ENCODE peak calls at places on chromosomes 7 and 10, in six cellular contexts. S, U, D, O, B and H are unnamed samples.

GRCh38 chr10:17737021-17737965 is 14.7 kb upstream of the TMEM236 start:
- DNase-seq in D (peak), U (no peak), B (peak), O (no peak), S (peak), H (no peak)

GRCh38 chr10:97708976-97709745 is 4.4 kb upstream of the MARVELD1 start:
- DNase-seq in U (peak), B (peak), S (peak), D (peak), O (peak), H (peak)

GRCh38 chr7:150410680-150411346 is 31.7 kb downstream of the ZNF775 start:
- DNase-seq in U (no peak), D (no peak), B (no peak), O (no peak), S (no peak), H (peak)

GRCh38 chr10:132059760-132060508 is 5.8 kb upstream of the JAKMIP3 start:
- DNase-seq in D (no peak), O (no peak), U (no peak), S (no peak), B (no peak), H (peak)

GRCh38 chr10:30059209-30060107 is at the start of gene JCAD:
- DNase-seq in U (peak), D (peak), O (peak), S (peak), B (peak), H (no peak)

GRCh38 chr7:46566375-46566774 is 645.3 kb upstream of the IGFBP3 start:
- DNase-seq in S (no peak), U (no peak), B (no peak), D (no peak), O (no peak), H (no peak)

GRCh38 chr10:103847909-103848468 is 7.4 kb downstream of the SH3PXD2A start:
- DNase-seq in B (no peak), O (no peak), U (peak), S (no peak), D (no peak), H (no peak)

GRCh38 chr7:140723002-140723401 is 26.5 kb downstream of the NDUFB2 start:
- DNase-seq in O (no peak), D (no peak), S (no peak), B (no peak), U (no peak), H (no peak)

GRCh38 chr7:45893374-45893995 is 5.2 kb downstream of the IGFBP1 start:
- DNase-seq in O (no peak), U (no peak), B (no peak), S (no peak), D (no peak), H (no peak)

GRCh38 chr7:149696313-149696712 is 77.1 kb downstream of the ZNF467 start:
- DNase-seq in S (no peak), U (no peak), D (no peak), O (no peak), B (no peak), H (no peak)

GRCh38 chr7:128672927-128673517 is 930 bp downstream of the GARIN1A start:
- DNase-seq in S (peak), U (no peak), B (peak), O (no peak), D (no peak), H (no peak)

GRCh38 chr7:116786791-116787443 is 75.5 kb upstream of the CAPZA2 start:
- DNase-seq in D (no peak), S (no peak), O (no peak), B (peak), U (peak), H (no peak)

GRCh38 chr7:32158751-32159360 is 88.6 kb upstream of the PDE1C start:
- DNase-seq in S (no peak), B (peak), O (no peak), U (no peak), D (no peak), H (no peak)

GRCh38 chr10:7410800-7411670 is at the start of gene SFMBT2:
- DNase-seq in S (peak), U (no peak), B (peak), D (peak), O (peak), H (no peak)

DNA sequence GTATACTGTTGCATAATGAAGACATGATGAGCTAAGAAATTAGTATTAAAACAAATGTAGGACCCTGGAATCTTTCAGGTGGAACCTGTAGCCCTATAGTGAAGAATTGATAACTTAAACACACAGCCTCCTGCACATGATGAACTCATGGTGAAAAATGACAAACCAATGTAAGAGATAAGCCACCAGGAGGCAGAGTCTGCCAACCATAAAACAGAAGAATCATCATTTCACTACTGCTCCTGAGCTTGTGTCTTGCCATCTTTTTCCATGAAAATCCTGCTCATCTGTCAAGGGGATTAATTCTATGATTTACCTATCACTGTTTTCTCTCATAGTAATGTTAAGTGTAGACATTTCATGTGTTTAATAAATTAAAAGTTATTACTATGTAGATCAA is 363.9 kb downstream of the MALRD1 start:
- DNase-seq in D (no peak), B (peak), O (no peak), U (peak), S (peak), H (no peak)
- TF ChIP-seq CTCF in D (peak), B (peak), O (no peak), U (peak), S (peak), H (peak)

GRCh38 chr10:94194256-94194655 is 168.5 kb downstream of the NOC3L start:
- DNase-seq in D (no peak), S (peak), O (no peak), U (no peak), B (peak), H (no peak)
- TF ChIP-seq CTCF in D (no peak), S (no peak), O (no peak), U (no peak), B (peak), H (peak)

GRCh38 chr7:87564290-87564963 is 36.3 kb downstream of the ABCB1 start:
- DNase-seq in S (peak), B (no peak), U (peak), O (no peak), D (no peak), H (no peak)
- TF ChIP-seq CTCF in S (peak), B (peak), U (peak), O (no peak), D (no peak), H (peak)

GRCh38 chr10:125535559-125535958 is 147.4 kb downstream of the TEX36 start:
- DNase-seq in O (no peak), U (no peak), B (no peak), D (no peak), S (no peak), H (no peak)

GRCh38 chr10:125538947-125539649 is 143.9 kb downstream of the TEX36 start:
- DNase-seq in D (peak), U (no peak), B (no peak), S (peak), O (no peak), H (no peak)

GRCh38 chr10:125534515-125534914 is 148.4 kb downstream of the TEX36 start:
- DNase-seq in U (no peak), S (no peak), D (no peak), B (no peak), O (no peak), H (no peak)

GRCh38 chr10:125531470-125531869 is 151.5 kb downstream of the TEX36 start:
- DNase-seq in D (peak), B (no peak), S (no peak), O (no peak), U (no peak), H (no peak)

GRCh38 chr10:125536236-125536635 is 146.7 kb downstream of the TEX36 start:
- DNase-seq in O (no peak), D (no peak), B (no peak), U (no peak), S (no peak), H (no peak)
- TF ChIP-seq CTCF in O (no peak), D (no peak), B (no peak), U (no peak), S (no peak), H (no peak)

GRCh38 chr7:8291742-8292141 is 29.8 kb upstream of the ICA1 start:
- DNase-seq in D (no peak), B (no peak), O (no peak), S (no peak), U (no peak), H (no peak)

GRCh38 chr7:8295638-8296361 is 33.8 kb upstream of the ICA1 start:
- DNase-seq in D (peak), U (peak), O (peak), S (peak), B (peak), H (no peak)

GRCh38 chr7:8290645-8291308 is 28.8 kb upstream of the ICA1 start:
- DNase-seq in S (peak), O (no peak), U (no peak), B (no peak), D (no peak), H (no peak)

GRCh38 chr7:8296362-8296659 is 34.3 kb upstream of the ICA1 start:
- DNase-seq in S (no peak), B (no peak), O (no peak), U (no peak), D (no peak), H (no peak)
- TF ChIP-seq CTCF in S (no peak), B (no peak), O (no peak), U (no peak), D (peak), H (no peak)

GRCh38 chr7:143890558-143890957 is 11.4 kb downstream of the TCAF1 start:
- DNase-seq in O (no peak), B (no peak), S (no peak), D (no peak), U (no peak), H (no peak)

GRCh38 chr7:143891457-143891856 is 10.5 kb downstream of the TCAF1 start:
- DNase-seq in O (no peak), U (no peak), D (no peak), B (no peak), S (no peak), H (no peak)

GRCh38 chr7:143896667-143897066 is 5.3 kb downstream of the TCAF1 start:
- DNase-seq in O (no peak), D (no peak), B (no peak), U (no peak), S (no peak), H (no peak)

GRCh38 chr7:143889068-143889467 is 12.9 kb downstream of the TCAF1 start:
- DNase-seq in O (no peak), D (no peak), B (no peak), U (no peak), S (no peak), H (no peak)

DNA sequence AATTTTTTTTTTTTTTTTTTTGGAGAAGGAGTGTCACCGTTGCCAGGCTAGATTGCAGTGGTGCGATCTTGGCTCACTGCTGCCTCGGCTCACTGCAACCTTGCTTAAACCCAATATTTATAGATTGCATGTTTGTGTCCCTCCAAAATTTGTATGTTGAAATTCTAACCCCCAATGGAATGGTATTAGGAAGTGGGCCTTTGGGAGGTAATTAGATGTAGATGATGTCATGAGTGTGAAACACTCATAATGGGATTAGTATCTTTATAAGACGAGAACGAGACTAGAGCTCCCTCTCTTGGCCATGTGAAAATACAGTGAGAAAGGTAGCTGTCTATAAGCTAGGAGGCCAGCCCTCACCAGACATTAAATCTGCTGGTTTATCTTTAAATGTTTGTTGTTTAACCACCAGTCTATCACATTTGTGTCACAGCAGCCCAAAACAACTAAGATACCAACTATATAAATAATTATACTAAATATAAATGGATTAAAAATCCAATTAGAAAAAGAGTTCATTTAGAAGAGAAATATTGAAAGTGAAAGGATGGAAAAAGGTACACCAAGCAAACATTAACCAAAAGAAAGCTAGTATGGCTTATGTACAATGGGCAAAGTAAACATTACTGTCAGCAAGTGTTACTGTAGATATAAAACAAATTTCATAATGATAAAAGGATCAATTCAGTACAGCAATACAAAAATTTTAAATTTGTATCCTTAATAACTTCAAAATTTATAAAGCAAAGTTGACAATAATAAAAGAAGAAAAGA is 9.3 kb downstream of the TCAF1 start:
- DNase-seq in B (peak), S (no peak), O (no peak), D (no peak), U (peak), H (no peak)
- TF ChIP-seq CTCF in B (peak), S (no peak), O (no peak), D (peak), U (peak), H (peak)

DNA sequence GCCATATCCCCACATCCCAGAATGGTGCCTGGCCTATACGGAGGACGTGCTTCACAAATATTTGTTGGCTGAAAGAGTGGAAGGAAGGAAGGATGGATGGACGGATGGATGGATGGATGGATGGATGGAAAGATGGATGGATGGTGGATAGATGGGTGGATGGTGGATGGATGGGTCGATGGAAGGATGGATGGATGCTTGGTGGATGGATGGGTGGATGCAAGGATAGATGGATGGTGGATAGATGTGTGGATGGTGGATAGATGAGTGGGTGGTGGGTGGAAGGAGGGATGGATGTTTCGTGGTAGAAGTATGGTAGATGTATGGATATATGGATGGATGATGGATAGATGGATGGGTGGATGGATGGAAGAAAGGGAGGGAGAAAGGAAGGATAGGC is 10.8 kb downstream of the CHAT start:
- DNase-seq in S (no peak), D (no peak), B (no peak), O (no peak), U (no peak), H (no peak)
- TF ChIP-seq CTCF in S (no peak), D (no peak), B (no peak), O (no peak), U (no peak), H (no peak)

GRCh38 chr7:148483515-148483914 is 107.1 kb upstream of the C7orf33 start:
- DNase-seq in D (no peak), B (no peak), O (no peak), S (no peak), U (no peak), H (no peak)

GRCh38 chr7:148483941-148484340 is 106.6 kb upstream of the C7orf33 start:
- DNase-seq in O (no peak), D (no peak), B (no peak), S (no peak), U (no peak), H (no peak)

GRCh38 chr7:148484486-148484885 is 106.1 kb upstream of the C7orf33 start:
- DNase-seq in D (no peak), B (no peak), O (no peak), U (no peak), S (no peak), H (no peak)

GRCh38 chr7:148486937-148487336 is 103.6 kb upstream of the C7orf33 start:
- DNase-seq in O (no peak), U (no peak), D (no peak), B (no peak), S (no peak), H (no peak)

GRCh38 chr7:148485618-148486017 is 104.9 kb upstream of the C7orf33 start:
- DNase-seq in S (peak), D (no peak), B (no peak), U (no peak), O (no peak), H (no peak)
- TF ChIP-seq CTCF in S (peak), D (peak), B (no peak), U (no peak), O (no peak), H (peak)